ENCODE peak calls at places on chromosome 16, in four cellular contexts. One of them, this sample, is unnamed.

GRCh38 chr16:1137604-1138003 is 15.3 kb upstream of the CACNA1H start:
- DNase-seq in AG04450: no peak
- DNase-seq in nephron progenitor cell: no peak
- DNase-seq in colonic mucosa: no peak
- DNase-seq in this sample: no peak

GRCh38 chr16:28937222-28937876 is 5.6 kb downstream of the CD19 start:
- DNase-seq in AG04450: no peak
- DNase-seq in nephron progenitor cell: no peak
- DNase-seq in colonic mucosa: no peak
- DNase-seq in this sample: no peak

GRCh38 chr16:87326151-87326571 is 9.0 kb upstream of the C16orf95 start:
- DNase-seq in AG04450: no peak
- DNase-seq in nephron progenitor cell: no peak
- DNase-seq in colonic mucosa: no peak
- DNase-seq in this sample: no peak

GRCh38 chr16:85479972-85480726 is 133.0 kb upstream of the GSE1 start:
- DNase-seq in AG04450: no peak
- DNase-seq in nephron progenitor cell: peak
- DNase-seq in colonic mucosa: peak
- DNase-seq in this sample: no peak

GRCh38 chr16:54546481-54546880 is 259.9 kb upstream of the IRX3 start:
- DNase-seq in AG04450: no peak
- DNase-seq in nephron progenitor cell: no peak
- DNase-seq in colonic mucosa: no peak
- DNase-seq in this sample: no peak

GRCh38 chr16:85391769-85392583 is 221.1 kb upstream of the GSE1 start:
- DNase-seq in AG04450: no peak
- DNase-seq in nephron progenitor cell: peak
- DNase-seq in colonic mucosa: peak
- DNase-seq in this sample: no peak

GRCh38 chr16:58515871-58516767 is 802 bp downstream of the SETD6 start:
- DNase-seq in AG04450: no peak
- DNase-seq in nephron progenitor cell: peak
- DNase-seq in colonic mucosa: peak
- DNase-seq in this sample: no peak

GRCh38 chr16:15548482-15548891 is 94.5 kb downstream of the MARF1 start:
- DNase-seq in AG04450: no peak
- DNase-seq in nephron progenitor cell: no peak
- DNase-seq in colonic mucosa: no peak
- DNase-seq in this sample: no peak

GRCh38 chr16:10922328-10923145 is 19.7 kb downstream of the DEXI start:
- DNase-seq in AG04450: no peak
- DNase-seq in nephron progenitor cell: no peak
- DNase-seq in colonic mucosa: no peak
- DNase-seq in this sample: peak

GRCh38 chr16:74455213-74455612 is 33.9 kb upstream of the CLEC18B start:
- DNase-seq in AG04450: no peak
- DNase-seq in nephron progenitor cell: no peak
- DNase-seq in colonic mucosa: no peak
- DNase-seq in this sample: no peak

GRCh38 chr16:1068451-1068850 is 4.1 kb upstream of the SSTR5 start:
- DNase-seq in AG04450: no peak
- DNase-seq in nephron progenitor cell: no peak
- DNase-seq in colonic mucosa: no peak
- DNase-seq in this sample: no peak

GRCh38 chr16:781346-782010 is 6.7 kb downstream of the RPUSD1 start:
- DNase-seq in AG04450: no peak
- DNase-seq in nephron progenitor cell: no peak
- DNase-seq in colonic mucosa: no peak
- DNase-seq in this sample: no peak

GRCh38 chr16:51648521-51648920 is 497.5 kb upstream of the SALL1 start:
- DNase-seq in AG04450: no peak
- DNase-seq in nephron progenitor cell: no peak
- DNase-seq in colonic mucosa: no peak
- DNase-seq in this sample: no peak

GRCh38 chr16:12356622-12357365 is 380.3 kb downstream of the SNX29 start:
- DNase-seq in AG04450: no peak
- DNase-seq in nephron progenitor cell: no peak
- DNase-seq in colonic mucosa: no peak
- DNase-seq in this sample: no peak

GRCh38 chr16:14071576-14072271 is 605 bp downstream of the MRTFB start:
- DNase-seq in AG04450: no peak
- DNase-seq in nephron progenitor cell: no peak
- DNase-seq in colonic mucosa: no peak
- DNase-seq in this sample: no peak

GRCh38 chr16:72066747-72067146 is 3.7 kb downstream of the HPR start:
- DNase-seq in AG04450: peak
- DNase-seq in nephron progenitor cell: no peak
- DNase-seq in colonic mucosa: no peak
- DNase-seq in this sample: no peak

GRCh38 chr16:4465977-4466779 is 8.2 kb downstream of the NMRAL1 start:
- DNase-seq in AG04450: no peak
- DNase-seq in nephron progenitor cell: no peak
- DNase-seq in colonic mucosa: peak
- DNase-seq in this sample: no peak

GRCh38 chr16:24883714-24884151 is 38.0 kb downstream of the SLC5A11 start:
- DNase-seq in AG04450: no peak
- DNase-seq in nephron progenitor cell: no peak
- DNase-seq in colonic mucosa: no peak
- DNase-seq in this sample: no peak

GRCh38 chr16:49932943-49933342 is 77.0 kb upstream of the ZNF423 start:
- DNase-seq in AG04450: no peak
- DNase-seq in nephron progenitor cell: no peak
- DNase-seq in colonic mucosa: no peak
- DNase-seq in this sample: no peak

GRCh38 chr16:76278976-76279375 is 1.8 kb downstream of the CNTNAP4 start:
- DNase-seq in AG04450: no peak
- DNase-seq in nephron progenitor cell: no peak
- DNase-seq in colonic mucosa: no peak
- DNase-seq in this sample: no peak

GRCh38 chr16:1188781-1189189 is 35.9 kb downstream of the CACNA1H start:
- DNase-seq in AG04450: no peak
- DNase-seq in nephron progenitor cell: peak
- DNase-seq in colonic mucosa: peak
- DNase-seq in this sample: no peak

GRCh38 chr16:61681673-61682072 is 354.6 kb downstream of the CDH8 start:
- DNase-seq in AG04450: no peak
- DNase-seq in nephron progenitor cell: no peak
- DNase-seq in colonic mucosa: no peak
- DNase-seq in this sample: no peak

GRCh38 chr16:88303890-88304819 is 78.6 kb upstream of the ZNF469 start:
- DNase-seq in AG04450: peak
- DNase-seq in nephron progenitor cell: peak
- DNase-seq in colonic mucosa: no peak
- DNase-seq in this sample: no peak

GRCh38 chr16:11100239-11100750 is 155.7 kb downstream of the SOCS1 start:
- DNase-seq in AG04450: peak
- DNase-seq in nephron progenitor cell: peak
- DNase-seq in colonic mucosa: no peak
- DNase-seq in this sample: peak

GRCh38 chr16:80778707-80779106 is 25.7 kb downstream of the CDYL2 start:
- DNase-seq in AG04450: no peak
- DNase-seq in nephron progenitor cell: no peak
- DNase-seq in colonic mucosa: no peak
- DNase-seq in this sample: no peak

GRCh38 chr16:80775450-80775849 is 28.9 kb downstream of the CDYL2 start:
- DNase-seq in AG04450: no peak
- DNase-seq in nephron progenitor cell: no peak
- DNase-seq in colonic mucosa: no peak
- DNase-seq in this sample: no peak

DNA sequence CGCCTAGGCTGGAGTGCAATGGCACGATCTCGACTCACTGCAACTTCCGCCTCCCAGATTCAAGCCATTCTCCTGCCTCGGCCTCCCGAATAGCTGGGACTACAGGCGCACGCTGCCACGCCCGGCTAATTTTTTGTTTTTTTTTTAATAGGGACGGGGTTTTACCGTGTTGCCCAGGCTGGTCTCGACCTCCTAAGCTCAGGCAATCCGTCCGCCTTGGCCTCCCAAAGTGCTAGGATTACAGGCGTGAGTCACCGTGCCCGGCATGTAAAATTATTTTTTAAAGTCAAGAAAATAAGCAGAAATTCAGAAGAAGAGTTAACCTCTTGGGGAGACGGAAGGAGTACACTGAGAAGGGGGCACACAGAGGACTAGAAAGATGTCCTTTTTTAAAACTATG is 27.5 kb downstream of the CDYL2 start:
- DNase-seq in AG04450: no peak
- DNase-seq in nephron progenitor cell: no peak
- DNase-seq in colonic mucosa: no peak
- DNase-seq in this sample: no peak
- TF ChIP-seq CTCF in AG04450: no peak
- TF ChIP-seq CTCF in nephron progenitor cell: no peak
- TF ChIP-seq CTCF in colonic mucosa: no peak
- TF ChIP-seq CTCF in this sample: no peak

GRCh38 chr16:89972244-89973234 is 24.0 kb downstream of the DEF8 start:
- DNase-seq in AG04450: peak
- DNase-seq in nephron progenitor cell: peak
- DNase-seq in colonic mucosa: peak
- DNase-seq in this sample: peak
- TF ChIP-seq CTCF in AG04450: no peak
- TF ChIP-seq CTCF in nephron progenitor cell: no peak
- TF ChIP-seq CTCF in colonic mucosa: no peak
- TF ChIP-seq CTCF in this sample: no peak

DNA sequence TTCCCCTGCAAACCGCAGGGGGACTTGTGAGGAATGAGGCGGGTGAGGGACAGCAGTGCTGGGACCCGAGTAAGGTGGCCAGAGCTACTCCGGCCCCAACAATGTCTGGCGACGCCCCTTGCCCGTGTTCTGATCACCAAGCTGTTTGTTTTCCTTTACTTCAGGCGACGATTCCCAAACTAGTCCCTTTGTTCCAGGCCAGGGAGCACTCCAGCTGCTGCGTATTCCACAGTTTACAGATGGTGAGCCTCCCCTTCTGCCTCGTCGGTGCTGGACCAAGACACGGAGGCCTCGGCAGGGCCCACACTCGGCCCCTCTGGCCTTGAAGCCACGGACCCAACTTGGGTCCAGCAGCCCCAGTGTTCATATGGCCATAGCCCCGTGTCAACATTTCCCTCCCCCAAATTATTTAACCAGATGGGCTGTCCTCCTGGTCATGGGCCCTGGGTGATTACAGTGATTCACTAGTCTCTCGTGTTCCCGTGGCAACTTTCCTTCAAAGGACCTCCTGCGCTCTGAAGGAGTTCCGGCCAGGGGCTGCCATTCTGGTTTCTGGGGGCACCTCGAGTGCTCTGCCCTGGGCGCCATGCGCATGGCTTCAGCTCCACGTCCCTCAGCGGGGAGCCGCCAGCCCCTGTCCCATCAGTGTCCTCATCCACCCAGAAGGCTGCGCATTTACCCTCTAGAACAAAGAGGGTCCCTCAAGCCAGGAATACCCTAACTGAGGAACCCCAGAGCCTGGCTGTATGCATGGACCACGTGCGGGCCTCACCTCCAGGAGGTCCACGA is 24.8 kb upstream of the MTSS2 start:
- DNase-seq in AG04450: no peak
- DNase-seq in nephron progenitor cell: no peak
- DNase-seq in colonic mucosa: no peak
- DNase-seq in this sample: no peak
- TF ChIP-seq CTCF in AG04450: no peak
- TF ChIP-seq CTCF in nephron progenitor cell: no peak
- TF ChIP-seq CTCF in colonic mucosa: no peak
- TF ChIP-seq CTCF in this sample: no peak

DNA sequence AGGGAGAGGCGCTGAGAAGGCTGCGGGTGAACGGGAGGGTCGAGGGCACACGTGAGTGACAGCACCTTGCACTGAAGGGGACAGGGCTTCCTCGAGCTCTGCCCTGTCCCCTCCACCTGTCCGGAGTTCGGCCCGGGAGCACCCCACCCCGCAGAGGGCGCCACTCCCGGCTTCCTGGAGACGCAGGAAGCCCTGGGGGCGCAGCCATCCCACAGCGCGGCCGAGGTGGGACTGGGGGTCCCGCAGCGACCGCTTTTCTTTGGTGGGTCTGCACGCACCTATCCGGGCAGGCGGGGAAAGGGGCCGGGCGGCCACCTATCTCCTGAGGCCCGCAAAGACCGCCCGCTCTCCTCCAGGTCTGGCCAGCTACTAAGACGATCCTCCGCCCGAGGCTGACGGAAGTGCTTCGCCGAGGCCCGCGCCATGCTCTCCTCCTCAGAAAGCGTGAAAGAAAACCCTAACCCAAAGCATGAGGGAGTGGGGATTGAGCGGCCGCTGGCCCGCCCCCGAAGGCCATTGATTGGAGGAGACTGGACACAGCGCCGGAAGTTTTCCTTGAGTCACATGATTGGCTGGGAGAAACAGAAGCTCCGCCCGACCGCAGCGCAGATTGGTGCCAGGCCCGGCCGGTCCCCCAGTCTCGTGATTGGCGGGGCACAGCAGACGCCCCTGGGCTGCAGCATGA is 34.4 kb downstream of the DDX19A start:
- DNase-seq in AG04450: peak
- DNase-seq in nephron progenitor cell: peak
- DNase-seq in colonic mucosa: peak
- DNase-seq in this sample: peak
- TF ChIP-seq CTCF in AG04450: peak
- TF ChIP-seq CTCF in nephron progenitor cell: no peak
- TF ChIP-seq CTCF in colonic mucosa: no peak
- TF ChIP-seq CTCF in this sample: no peak

DNA sequence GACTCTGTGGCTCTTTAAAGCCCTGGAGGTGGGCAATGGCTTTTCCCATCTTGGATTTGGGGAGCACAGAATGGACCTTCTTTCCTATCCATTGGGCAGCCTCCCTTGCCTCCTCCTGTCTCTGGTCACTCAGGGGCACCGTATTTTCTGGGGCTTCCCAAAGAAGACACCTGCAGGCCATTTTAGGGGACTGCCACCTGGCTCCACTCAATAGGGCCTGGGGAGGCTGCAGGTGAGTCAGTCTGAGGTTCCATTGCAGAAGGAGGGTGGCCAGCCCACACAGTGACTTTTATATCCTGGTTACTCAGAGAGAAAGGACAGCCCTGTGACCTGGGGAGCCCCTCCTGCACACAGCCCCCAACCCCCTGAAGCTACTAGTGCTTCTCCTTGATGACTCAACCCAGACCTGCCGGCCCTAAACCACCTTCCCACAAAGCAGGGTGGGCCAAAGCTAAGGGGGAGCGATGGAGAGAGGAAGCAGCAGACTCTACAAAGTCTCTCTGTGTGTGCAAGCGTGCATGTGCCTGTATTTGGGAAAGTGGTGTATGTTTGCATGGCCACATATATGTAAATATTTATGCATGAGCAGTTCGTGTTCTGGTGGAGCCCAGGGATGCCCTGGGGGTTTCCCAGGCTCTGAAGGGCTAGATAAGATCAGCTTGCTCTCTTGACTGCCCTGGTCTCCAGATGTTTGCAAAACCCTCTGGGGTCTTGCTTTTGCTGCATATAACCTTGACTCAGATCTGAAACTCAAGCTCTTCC is 5.0 kb downstream of the CX3CL1 start:
- DNase-seq in AG04450: peak
- DNase-seq in nephron progenitor cell: no peak
- DNase-seq in colonic mucosa: no peak
- DNase-seq in this sample: no peak
- TF ChIP-seq CTCF in AG04450: no peak
- TF ChIP-seq CTCF in nephron progenitor cell: no peak
- TF ChIP-seq CTCF in colonic mucosa: no peak
- TF ChIP-seq CTCF in this sample: no peak

GRCh38 chr16:56269824-56270684 is 78.8 kb downstream of the GNAO1 start:
- DNase-seq in AG04450: peak
- DNase-seq in nephron progenitor cell: peak
- DNase-seq in colonic mucosa: no peak
- DNase-seq in this sample: peak
- TF ChIP-seq CTCF in AG04450: peak
- TF ChIP-seq CTCF in nephron progenitor cell: no peak
- TF ChIP-seq CTCF in colonic mucosa: no peak
- TF ChIP-seq CTCF in this sample: peak